ENCODE peak calls at places on chromosome X, in five cellular contexts. C, V, D, N and B are unnamed samples. For H4K20me1, the result is how much of the 10 kb centered on the place peaks cover.

GRCh38 chrX:10649286-10649685 is 28.9 kb upstream of the MID1 start:
- DNase-seq in C (peak), V (no peak), D (no peak), N (no peak), B (no peak)

GRCh38 chrX:63050225-63050624 is 300.9 kb downstream of the SPIN4 start:
- DNase-seq in C (no peak), D (no peak), N (no peak), V (no peak), B (peak)

GRCh38 chrX:154457491-154458115 is 478 bp upstream of the PLXNA3 start:
- DNase-seq in N (peak), C (no peak), D (peak), V (no peak), B (peak)

GRCh38 chrX:123860506-123860840 is 620 bp downstream of the XIAP start:
- DNase-seq in D (no peak), C (no peak), N (no peak), V (no peak), B (no peak)

GRCh38 chrX:50838820-50839600 is 25.0 kb upstream of the SHROOM4 start:
- DNase-seq in C (no peak), N (no peak), V (peak), D (no peak), B (no peak)

GRCh38 chrX:12611471-12611870 is 179.7 kb upstream of the PRPS2 start:
- DNase-seq in V (no peak), C (no peak), N (no peak), D (no peak), B (no peak)

GRCh38 chrX:39897741-39898097 is 200.0 kb downstream of the BCOR start:
- DNase-seq in D (no peak), N (no peak), V (no peak), C (no peak), B (no peak)

GRCh38 chrX:40170830-40171512 is 73.2 kb upstream of the BCOR start:
- DNase-seq in N (no peak), C (no peak), V (no peak), D (peak), B (no peak)

GRCh38 chrX:16012250-16012649 is 111.1 kb upstream of the GRPR start:
- DNase-seq in C (no peak), V (no peak), D (no peak), N (no peak), B (no peak)

GRCh38 chrX:7077910-7078245 is 69.6 kb upstream of the STS start:
- DNase-seq in N (no peak), D (no peak), C (no peak), V (no peak), B (peak)

GRCh38 chrX:72540318-72540717 is 32.3 kb downstream of the HDAC8 start:
- DNase-seq in V (peak), C (peak), D (no peak), N (no peak), B (no peak)

GRCh38 chrX:95325185-95325584 is 1359.5 kb upstream of the DIAPH2 start:
- DNase-seq in N (no peak), D (no peak), V (no peak), C (no peak), B (no peak)

GRCh38 chrX:45889471-45889870 is 655.8 kb downstream of the ZNF674 start:
- DNase-seq in D (no peak), N (no peak), C (peak), V (peak), B (no peak)

GRCh38 chrX:124086411-124086810 is 124.9 kb downstream of the STAG2 start:
- DNase-seq in N (no peak), D (no peak), V (no peak), C (no peak), B (no peak)

GRCh38 chrX:3679669-3680068 is 33.8 kb downstream of the PRKX start:
- DNase-seq in V (no peak), N (no peak), D (no peak), C (no peak), B (no peak)

GRCh38 chrX:3680459-3680858 is 33.0 kb downstream of the PRKX start:
- DNase-seq in N (no peak), D (no peak), C (peak), V (peak), B (no peak)

GRCh38 chrX:3678287-3678686 is 35.2 kb downstream of the PRKX start:
- DNase-seq in N (no peak), C (peak), V (peak), D (no peak), B (no peak)
- H4K20me1 ChIP-seq in N (under half), C (under half), V (under half), D (under half), B (under half)

GRCh38 chrX:148723551-148723950 is 223.1 kb downstream of the AFF2 start:
- DNase-seq in D (no peak), C (no peak), N (no peak), V (no peak), B (no peak)
- H4K20me1 ChIP-seq in D (under half), C (under half), N (under half), V (under half), B (under half)

DNA sequence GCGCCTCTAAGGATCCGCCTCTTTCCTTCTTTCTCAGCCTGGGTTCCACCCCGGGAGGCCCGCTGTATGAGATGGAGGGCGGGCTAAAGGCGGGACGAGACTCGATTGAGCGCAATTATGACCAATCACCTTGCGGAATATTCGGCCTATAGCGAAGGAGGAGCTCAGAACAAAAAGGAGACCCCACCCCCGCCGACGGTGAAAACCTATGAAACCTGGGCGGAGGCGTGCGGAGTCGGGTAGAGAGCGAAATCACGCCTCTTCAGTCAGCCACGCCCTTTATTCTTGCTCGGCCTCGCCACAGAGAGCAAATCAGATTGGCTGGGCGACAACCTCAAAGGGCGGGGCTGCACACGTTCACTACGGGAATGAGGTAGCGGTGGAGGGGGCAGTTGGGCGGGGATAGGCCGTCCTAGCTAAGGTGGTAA is 615 bp upstream of the CDK16 start:
- DNase-seq in D (peak), V (peak), C (peak), N (peak), B (peak)
- H4K20me1 ChIP-seq in D (under half), V (under half), C (half or more), N (under half), B (under half)

DNA sequence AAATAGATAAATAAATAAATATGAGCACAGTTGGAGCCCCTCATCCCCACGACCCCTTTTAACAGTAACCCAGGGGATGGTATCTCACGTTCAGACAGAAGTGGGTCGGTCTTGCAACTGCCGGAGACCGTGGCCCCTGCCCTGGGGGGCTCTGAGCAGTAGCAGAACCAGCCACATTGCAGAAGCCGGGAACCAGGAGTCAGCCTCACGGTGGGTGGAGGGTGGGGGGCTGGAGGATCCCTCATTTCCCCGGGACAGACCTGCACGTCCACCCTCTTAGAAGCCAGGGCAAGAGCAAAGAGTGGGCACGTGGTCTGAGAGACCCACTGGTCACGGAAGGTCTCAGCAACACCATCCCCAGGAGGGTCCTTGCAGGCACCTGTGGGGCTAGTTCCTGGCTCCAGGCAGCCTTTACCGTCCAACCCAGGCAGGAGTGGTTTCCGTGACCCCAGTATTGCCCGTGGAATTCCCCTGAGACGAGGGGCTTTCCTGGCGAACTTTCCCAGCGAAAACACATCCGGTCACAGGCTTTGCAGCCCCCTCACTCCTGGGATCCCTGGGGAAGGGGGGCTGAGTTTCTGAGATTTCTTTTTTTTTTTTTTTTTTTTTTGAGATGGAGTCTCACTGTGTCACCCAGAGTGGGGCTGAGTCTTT is 8.8 kb upstream of the IL3RA start:
- DNase-seq in N (no peak), V (no peak), D (no peak), C (no peak), B (no peak)
- H4K20me1 ChIP-seq in N (under half), V (under half), D (under half), C (under half), B (under half)